ENCODE peak calls at places on chromosomes 12 and 14, in four cellular contexts. G, U, H and M are unnamed samples. For H3K4me1 and H3K36me3, the result is how much of the 10 kb centered on the place peaks cover.

GRCh38 chr12:31872831-31873604 is 86.2 kb upstream of the RESF1 start:
- DNase-seq in H (no peak), U (no peak), G (no peak), M (no peak)

GRCh38 chr14:21852061-21852664 is 178.5 kb upstream of the OR4E1 start:
- DNase-seq in G (peak), U (no peak), H (peak), M (no peak)

GRCh38 chr12:103742349-103742784 is 98.7 kb downstream of the NT5DC3 start:
- DNase-seq in H (no peak), G (no peak), U (no peak), M (no peak)

GRCh38 chr12:41724216-41724615 is 420.5 kb downstream of the GXYLT1 start:
- DNase-seq in G (no peak), H (no peak), U (no peak), M (no peak)

GRCh38 chr12:131896811-131897270 is 2.4 kb downstream of the ULK1 start:
- DNase-seq in U (peak), H (no peak), G (peak), M (no peak)

GRCh38 chr12:98644433-98644711 is 216 bp downstream of the IKBIP start:
- DNase-seq in G (no peak), H (no peak), U (no peak), M (no peak)

GRCh38 chr12:129772463-129773169 is 131.2 kb downstream of the TMEM132D start:
- DNase-seq in H (no peak), G (no peak), U (no peak), M (no peak)

GRCh38 chr14:34718750-34719304 is 4.4 kb upstream of the CFL2 start:
- DNase-seq in G (no peak), H (no peak), U (no peak), M (no peak)

GRCh38 chr14:85566603-85567002 is 36.7 kb downstream of the FLRT2 start:
- DNase-seq in H (no peak), U (no peak), G (no peak), M (no peak)

GRCh38 chr14:94043111-94043755 is 17.1 kb downstream of the OTUB2 start:
- DNase-seq in G (no peak), U (no peak), H (no peak), M (no peak)

GRCh38 chr14:31297701-31298344 is 90.2 kb upstream of the HECTD1 start:
- DNase-seq in H (no peak), G (no peak), U (no peak), M (no peak)

GRCh38 chr12:54360717-54361456 is 3.4 kb downstream of the GPR84 start:
- DNase-seq in U (peak), H (peak), G (peak), M (peak)

GRCh38 chr14:75044322-75044721 is 6.9 kb downstream of the MLH3 start:
- DNase-seq in H (no peak), G (no peak), U (no peak), M (no peak)

GRCh38 chr12:58026421-58026820 is 85.1 kb downstream of the ATP23 start:
- DNase-seq in U (no peak), G (no peak), H (no peak), M (no peak)

GRCh38 chr14:86790408-86791364 is 1202.3 kb downstream of the GALC start:
- DNase-seq in H (no peak), U (no peak), G (no peak), M (no peak)

GRCh38 chr12:62505786-62506185 is 39.2 kb downstream of the MON2 start:
- DNase-seq in U (no peak), H (no peak), G (no peak), M (no peak)

GRCh38 chr12:57016348-57016747 is at the start of gene TAC3:
- DNase-seq in U (no peak), H (no peak), G (no peak), M (no peak)

GRCh38 chr12:88056571-88056970 is 27.4 kb upstream of the C12orf50 start:
- DNase-seq in U (no peak), G (no peak), H (no peak), M (no peak)

GRCh38 chr12:58252914-58253313 is 311.5 kb downstream of the ATP23 start:
- DNase-seq in H (no peak), G (no peak), U (no peak), M (no peak)

GRCh38 chr12:57549909-57550627 is at the start of gene KIF5A:
- DNase-seq in H (peak), U (no peak), G (no peak), M (no peak)

GRCh38 chr12:108846320-108846719 is 11.1 kb downstream of the SSH1 start:
- DNase-seq in H (no peak), G (peak), U (peak), M (no peak)

GRCh38 chr12:107467716-107468115 is 217.9 kb upstream of the PWP1 start:
- DNase-seq in G (no peak), U (no peak), H (no peak), M (no peak)

GRCh38 chr12:121365416-121366062 is 13.3 kb upstream of the ANAPC5 start:
- DNase-seq in H (no peak), G (no peak), U (no peak), M (no peak)

GRCh38 chr14:96091149-96091693 is 52.1 kb downstream of the C14orf132 start:
- DNase-seq in U (no peak), G (no peak), H (no peak), M (no peak)

GRCh38 chr12:9115731-9116689 is at the start of gene A2M:
- DNase-seq in H (no peak), U (no peak), G (no peak), M (no peak)

GRCh38 chr12:47808574-47809380 is 10.9 kb downstream of the HDAC7 start:
- DNase-seq in U (no peak), H (peak), G (peak), M (no peak)

GRCh38 chr12:6843118-6843902 is 2.6 kb downstream of the GNB3 start:
- DNase-seq in H (no peak), U (no peak), G (no peak), M (no peak)

GRCh38 chr12:124593176-124593575 is 25.8 kb upstream of the NCOR2 start:
- DNase-seq in H (no peak), G (no peak), U (no peak), M (no peak)

GRCh38 chr14:51871846-51872245 is 11.4 kb downstream of the GNG2 start:
- DNase-seq in U (no peak), H (peak), G (no peak), M (no peak)
- H3K4me1 ChIP-seq in U (under half), H (half or more), G (half or more), M (under half)

GRCh38 chr14:61128382-61129167 is 147.5 kb downstream of the SLC38A6 start:
- DNase-seq in U (no peak), G (no peak), H (no peak), M (no peak)
- H3K27ac ChIP-seq in U (no peak), G (no peak), H (no peak), M (no peak)

GRCh38 chr14:103908580-103908979 is 19.7 kb upstream of the TDRD9 start:
- DNase-seq in H (peak), U (no peak), G (no peak), M (no peak)
- H3K36me3 ChIP-seq in H (under half), U (under half), G (under half), M (under half)

DNA sequence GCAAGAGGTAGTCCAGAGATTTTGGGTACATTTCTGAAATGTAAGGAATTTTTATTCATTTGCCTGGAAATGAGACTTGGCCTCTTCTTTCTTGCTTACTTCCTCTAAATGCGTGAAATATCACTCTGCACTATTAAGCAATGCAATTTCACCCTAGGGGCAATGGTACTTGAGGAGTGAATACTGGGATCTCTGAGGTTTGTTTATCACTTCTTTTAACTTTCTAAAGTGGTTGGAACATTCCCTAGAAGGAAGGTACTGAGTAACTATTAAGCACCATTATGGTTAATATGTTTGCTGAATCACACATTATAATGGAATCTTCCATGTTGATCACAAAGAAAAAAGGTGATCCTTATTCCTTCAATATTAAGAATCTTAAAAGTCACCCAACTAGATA is 120.9 kb upstream of the CAND1 start:
- DNase-seq in H (no peak), U (no peak), G (no peak), M (no peak)
- H3K4me1 ChIP-seq in H (under half), U (under half), G (under half), M (under half)

GRCh38 chr14:91290986-91291385 is 46.5 kb upstream of the GPR68 start:
- DNase-seq in H (no peak), G (no peak), U (no peak), M (no peak)

GRCh38 chr14:91286530-91286937 is 42.0 kb upstream of the GPR68 start:
- DNase-seq in G (peak), U (peak), H (peak), M (peak)

GRCh38 chr14:91291786-91292405 is 47.4 kb upstream of the GPR68 start:
- DNase-seq in H (no peak), U (no peak), G (no peak), M (no peak)

GRCh38 chr14:91288876-91289275 is 44.4 kb upstream of the GPR68 start:
- DNase-seq in H (no peak), U (no peak), G (no peak), M (no peak)

DNA sequence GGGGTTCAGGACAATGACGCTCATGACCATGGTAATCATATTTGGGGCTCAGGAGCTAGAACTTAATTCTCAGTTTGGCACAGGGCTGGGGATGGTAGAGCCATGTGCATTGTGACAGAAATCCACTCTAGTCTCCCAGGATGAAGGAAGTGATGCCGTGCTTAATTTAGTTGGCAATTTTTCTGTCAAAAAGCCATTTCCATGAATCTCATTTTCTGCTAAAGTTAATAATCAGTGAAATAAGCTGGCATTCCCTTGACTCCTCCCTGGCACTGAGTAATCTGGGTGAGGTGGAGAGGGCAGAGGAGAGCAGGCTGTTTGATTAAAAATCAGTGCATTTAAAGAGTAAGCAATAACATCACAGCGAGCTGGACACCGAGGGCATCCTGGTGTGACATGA is 45.0 kb upstream of the GPR68 start:
- DNase-seq in G (no peak), U (no peak), H (no peak), M (no peak)
- H3K27ac ChIP-seq in G (no peak), U (no peak), H (no peak), M (no peak)

GRCh38 chr12:70444903-70445302 is 78.8 kb downstream of the KCNMB4 start:
- DNase-seq in G (no peak), H (no peak), U (no peak), M (no peak)
- H3K36me3 ChIP-seq in G (under half), H (under half), U (under half), M (under half)

GRCh38 chr14:56198438-56198837 is 80.2 kb downstream of the PELI2 start:
- DNase-seq in G (no peak), H (no peak), U (no peak), M (no peak)
- H3K4me1 ChIP-seq in G (under half), H (under half), U (under half), M (under half)

DNA sequence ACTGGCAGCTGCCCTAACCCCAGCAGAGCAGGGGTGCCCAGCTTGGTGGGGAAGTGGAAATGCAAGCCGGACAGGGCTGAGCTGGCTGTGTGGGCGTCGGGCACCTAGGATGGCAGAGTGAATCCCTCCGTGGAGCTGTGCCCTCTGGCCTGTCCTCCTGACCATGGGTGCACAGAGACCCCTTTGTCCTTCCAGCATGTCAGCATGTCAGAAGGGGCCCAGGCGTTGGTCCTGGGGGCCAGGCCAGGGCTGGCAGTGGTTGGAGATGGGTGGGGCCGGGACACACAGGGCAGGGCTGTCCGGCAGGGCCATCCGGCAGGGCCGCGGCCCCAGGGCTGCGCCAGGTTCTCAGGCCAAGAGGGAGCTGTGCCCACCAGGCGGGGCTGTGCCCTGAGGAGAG is 8.8 kb upstream of the TEX22 start:
- DNase-seq in U (no peak), H (no peak), G (peak), M (no peak)
- H3K27ac ChIP-seq in U (peak), H (no peak), G (peak), M (no peak)

GRCh38 chr12:922297-922696 is 27.2 kb downstream of the RAD52 start:
- DNase-seq in U (no peak), G (no peak), H (no peak), M (no peak)
- H3K36me3 ChIP-seq in U (half or more), G (under half), H (under half), M (under half)

GRCh38 chr14:69669375-69669774 is 58.0 kb downstream of the SUSD6 start:
- DNase-seq in G (no peak), U (no peak), H (peak), M (no peak)

GRCh38 chr14:69673099-69673498 is 61.7 kb downstream of the SUSD6 start:
- DNase-seq in G (no peak), U (no peak), H (peak), M (no peak)

GRCh38 chr14:69670093-69670492 is 58.7 kb downstream of the SUSD6 start:
- DNase-seq in G (no peak), U (no peak), H (no peak), M (no peak)

GRCh38 chr14:69672372-69672771 is 61.0 kb downstream of the SUSD6 start:
- DNase-seq in G (no peak), H (no peak), U (no peak), M (no peak)

DNA sequence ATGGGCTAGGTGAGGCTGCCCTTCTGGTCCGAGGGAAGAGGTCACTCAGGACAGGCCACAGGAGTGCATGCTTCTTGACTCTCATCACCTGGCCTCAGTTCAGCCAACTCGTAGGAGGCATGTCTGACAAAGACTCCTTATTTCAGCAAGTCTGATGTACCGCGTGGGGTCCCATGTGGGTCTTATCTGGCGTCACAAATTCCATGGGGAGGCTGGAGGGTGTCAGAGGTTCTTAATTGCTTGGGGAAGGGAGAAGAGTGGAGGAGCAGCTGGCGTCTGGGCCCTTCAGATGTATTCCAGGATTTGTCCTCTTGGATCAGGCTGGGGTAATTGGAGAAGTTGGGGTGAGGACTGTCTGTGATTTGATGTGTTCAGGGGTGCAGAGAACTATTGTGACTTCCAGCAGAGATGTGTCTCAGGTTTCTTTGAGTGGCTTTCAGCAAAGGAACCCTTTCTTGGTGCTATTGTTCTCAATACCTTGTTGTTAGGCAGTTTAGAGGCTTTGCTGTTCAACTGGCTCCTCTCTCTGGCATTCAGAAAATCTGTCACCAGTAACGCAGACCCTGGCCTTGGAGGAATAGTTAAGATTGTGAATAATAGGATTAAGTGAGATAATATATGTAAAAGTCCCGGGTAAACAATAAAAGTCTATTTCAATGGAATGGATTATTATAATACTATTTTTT is 60.1 kb downstream of the SUSD6 start:
- DNase-seq in G (no peak), U (no peak), H (no peak), M (no peak)
- H3K4me1 ChIP-seq in G (half or more), U (half or more), H (half or more), M (half or more)